ENCODE peak calls at places on chromosomes 5 and 9, in six cellular contexts. T is CD8-positive, alpha-beta T cell; U is hepatocyte; D is A673; C is GM20000; B is tibial nerve. V is an unnamed sample.

GRCh38 chr5:16596541-16596940 is 20.3 kb downstream of the RETREG1 start:
- DNase-seq in U (no peak), T (no peak), C (no peak), D (no peak), B (no peak), V (peak)

GRCh38 chr5:8628521-8628920 is 759.6 kb downstream of the MTRR start:
- DNase-seq in D (no peak), U (no peak), C (no peak), B (no peak), T (no peak), V (no peak)

GRCh38 chr5:157258450-157258849 is 7.5 kb upstream of the CYFIP2 start:
- DNase-seq in B (no peak), T (no peak), C (no peak), U (no peak), D (no peak), V (no peak)

GRCh38 chr9:21015122-21015815 is 16.2 kb downstream of the HACD4 start:
- DNase-seq in C (no peak), B (no peak), T (no peak), D (no peak), U (no peak), V (no peak)

GRCh38 chr5:68932830-68933434 is 160.9 kb upstream of the SLC30A5 start:
- DNase-seq in T (no peak), D (peak), C (no peak), U (no peak), B (no peak), V (no peak)

GRCh38 chr9:37926737-37927590 is 23.0 kb upstream of the SLC25A51 start:
- DNase-seq in U (no peak), D (peak), B (no peak), C (no peak), T (no peak), V (no peak)

GRCh38 chr9:114786251-114786650 is 19.6 kb downstream of the TNFSF15 start:
- DNase-seq in T (no peak), B (no peak), D (no peak), U (peak), C (no peak), V (no peak)

GRCh38 chr5:65742565-65743231 is 20.7 kb downstream of the NLN start:
- DNase-seq in T (no peak), D (peak), C (peak), B (no peak), U (peak), V (peak)

GRCh38 chr9:121596515-121596914 is 54.9 kb upstream of the DAB2IP start:
- DNase-seq in U (no peak), C (no peak), B (no peak), T (no peak), D (no peak), V (peak)

GRCh38 chr5:152688561-152689274 is 283.6 kb upstream of the NMUR2 start:
- DNase-seq in D (peak), C (no peak), U (peak), T (no peak), B (no peak), V (peak)

GRCh38 chr9:133327834-133328484 is 8.0 kb downstream of the SURF6 start:
- DNase-seq in D (no peak), C (no peak), B (no peak), T (no peak), U (no peak), V (no peak)

GRCh38 chr9:18947772-18948391 is 85.1 kb downstream of the SAXO1 start:
- DNase-seq in T (no peak), B (no peak), C (no peak), U (peak), D (no peak), V (no peak)

GRCh38 chr9:73153793-73154227 is 2.1 kb downstream of the ANXA1 start:
- DNase-seq in B (no peak), C (no peak), U (no peak), D (peak), T (no peak), V (peak)

GRCh38 chr5:96236831-96237230 is 196.2 kb downstream of the PCSK1 start:
- DNase-seq in B (no peak), D (no peak), C (no peak), U (no peak), T (no peak), V (no peak)

GRCh38 chr5:74313896-74314295 is 326.6 kb downstream of the ENC1 start:
- DNase-seq in U (no peak), C (no peak), D (no peak), B (no peak), T (no peak), V (no peak)

GRCh38 chr9:137521405-137521985 is 28.7 kb downstream of the PNPLA7 start:
- DNase-seq in U (no peak), C (no peak), T (no peak), D (no peak), B (no peak), V (no peak)

GRCh38 chr9:23088932-23089364 is 642.3 kb downstream of the DMRTA1 start:
- DNase-seq in C (no peak), D (peak), B (no peak), T (no peak), U (peak), V (no peak)

GRCh38 chr5:129358069-129358468 is 102.0 kb upstream of the ADAMTS19 start:
- DNase-seq in T (no peak), C (no peak), U (no peak), B (no peak), D (no peak), V (no peak)

GRCh38 chr9:91736898-91737601 is 213.0 kb downstream of the ROR2 start:
- DNase-seq in D (no peak), B (no peak), C (no peak), U (no peak), T (no peak), V (no peak)

GRCh38 chr9:91741529-91741928 is 208.5 kb downstream of the ROR2 start:
- DNase-seq in D (no peak), B (no peak), C (no peak), T (no peak), U (no peak), V (peak)

GRCh38 chr9:91744114-91744513 is 205.9 kb downstream of the ROR2 start:
- DNase-seq in T (no peak), C (no peak), B (no peak), D (no peak), U (no peak), V (no peak)

GRCh38 chr9:91736311-91736710 is 213.7 kb downstream of the ROR2 start:
- DNase-seq in D (no peak), U (no peak), C (no peak), B (no peak), T (no peak), V (no peak)

GRCh38 chr9:91740713-91741112 is 209.3 kb downstream of the ROR2 start:
- DNase-seq in T (no peak), U (peak), D (peak), C (no peak), B (no peak), V (no peak)
- TF ChIP-seq CTCF in T (no peak), U (peak), D (peak), C (no peak), B (no peak), V (no peak)

DNA sequence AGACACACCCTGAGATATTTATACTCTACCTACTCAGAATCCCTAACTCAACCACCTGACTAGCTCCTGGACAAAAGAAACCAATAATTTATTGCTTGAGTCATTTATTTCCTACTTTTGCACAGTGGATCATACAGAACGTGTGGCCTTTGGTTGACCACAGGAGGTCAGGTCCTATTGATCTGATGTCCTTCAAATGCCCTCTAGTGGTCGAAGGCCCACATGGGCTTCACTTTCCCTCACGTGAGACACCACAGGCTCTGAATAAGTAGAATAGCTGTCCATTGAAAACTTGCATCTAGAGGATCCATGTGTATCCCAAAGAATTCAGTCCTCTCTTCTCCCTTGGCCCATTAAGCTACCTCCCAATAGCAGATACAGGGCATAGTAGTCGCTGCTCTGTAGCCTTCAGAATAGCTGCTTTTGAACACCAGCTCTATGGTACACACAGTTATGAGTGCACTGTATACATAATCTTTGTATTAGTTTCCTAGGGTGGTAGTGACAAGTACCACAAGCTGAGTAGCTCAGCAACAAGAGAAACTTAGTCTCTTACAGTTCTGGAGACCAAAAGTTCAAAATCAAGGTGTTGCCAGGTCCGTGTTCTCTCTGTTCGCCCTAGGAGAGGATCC is 177.6 kb upstream of the SMARCA2 start:
- DNase-seq in U (peak), T (no peak), C (peak), B (peak), D (peak), V (peak)
- TF ChIP-seq CTCF in U (peak), T (no peak), C (peak), B (no peak), D (peak), V (peak)

DNA sequence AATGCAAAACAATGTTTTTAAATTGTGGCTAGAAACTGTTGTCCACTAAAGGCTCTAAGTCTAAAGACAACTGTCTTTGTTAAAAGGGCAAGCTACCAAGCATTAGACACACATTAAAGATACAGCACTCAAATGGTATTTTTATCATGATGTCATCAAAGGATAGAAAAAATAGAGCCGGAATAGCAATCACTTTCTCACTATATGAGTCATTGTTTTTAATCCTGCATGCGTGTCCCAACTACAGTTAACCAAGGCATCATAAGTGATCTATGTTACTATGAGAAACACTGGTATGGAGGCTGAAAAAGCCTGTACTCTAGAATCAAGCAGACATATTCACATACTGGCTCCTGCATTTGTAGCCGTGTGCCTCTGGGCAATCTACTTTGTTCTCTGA is 1.9 kb upstream of the PJA2 start:
- DNase-seq in T (no peak), B (no peak), C (no peak), D (peak), U (peak), V (peak)
- TF ChIP-seq CTCF in T (no peak), B (no peak), C (no peak), D (no peak), U (no peak), V (no peak)

DNA sequence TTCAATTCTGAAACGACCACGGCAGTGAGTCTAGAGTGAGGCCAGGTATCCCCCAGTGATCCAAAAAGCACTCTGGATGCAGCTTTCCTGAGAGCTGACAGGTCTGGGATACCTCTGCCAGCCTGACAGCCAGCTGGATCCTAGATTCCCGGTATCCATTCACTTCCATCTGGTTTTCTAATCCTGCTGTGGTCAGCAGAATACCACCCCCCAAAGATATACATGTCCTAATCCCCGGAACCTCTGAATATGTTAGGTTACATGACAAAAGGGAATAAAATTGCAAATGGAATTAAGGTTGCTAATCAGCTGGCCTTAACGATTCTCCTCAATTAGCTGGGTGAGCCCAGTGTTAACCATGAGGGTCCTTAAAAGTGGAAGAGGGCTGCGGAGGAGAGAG is 1.4 kb upstream of the ZNF79 start:
- DNase-seq in D (no peak), T (no peak), B (no peak), C (no peak), U (no peak), V (no peak)
- TF ChIP-seq CTCF in D (no peak), T (no peak), B (no peak), C (no peak), U (no peak), V (no peak)

DNA sequence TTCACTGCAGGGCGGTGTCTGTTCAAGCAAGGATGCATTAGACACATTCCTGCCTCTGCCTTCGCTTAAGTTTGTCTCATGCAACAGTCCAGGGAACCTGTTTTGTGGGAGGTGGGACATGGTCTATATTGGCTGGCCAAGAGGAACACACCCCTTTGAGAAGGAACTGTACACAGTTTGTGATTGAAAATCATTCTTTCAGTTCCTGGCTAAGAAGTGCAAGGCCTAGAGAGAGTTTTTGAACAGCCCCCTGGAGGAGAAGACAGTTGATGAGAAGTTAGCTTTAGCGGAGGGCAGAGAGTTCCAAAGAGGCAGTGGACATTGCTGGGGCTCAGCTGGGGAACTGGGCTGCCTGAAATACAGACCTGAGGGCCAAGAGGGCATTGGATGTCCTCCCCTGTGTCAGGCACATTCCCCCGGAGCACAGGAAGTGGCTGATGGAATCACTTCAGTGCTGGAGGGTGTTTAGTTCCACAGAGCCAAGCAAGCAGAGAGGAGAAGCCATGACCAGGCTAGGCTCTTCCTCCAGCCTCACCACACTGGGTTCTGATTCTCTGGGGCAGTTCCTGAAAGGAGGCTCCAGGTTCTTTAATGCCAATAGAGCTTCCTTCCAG is 66.6 kb downstream of the RGS3 start:
- DNase-seq in D (no peak), T (no peak), B (no peak), U (no peak), C (no peak), V (no peak)
- TF ChIP-seq CTCF in D (no peak), T (no peak), B (no peak), U (no peak), C (no peak), V (no peak)

GRCh38 chr9:98797491-98797890 is 1.1 kb upstream of the ANKS6 start:
- DNase-seq in U (no peak), D (no peak), T (no peak), B (no peak), C (no peak), V (no peak)

GRCh38 chr9:98798254-98798653 is 1.9 kb upstream of the ANKS6 start:
- DNase-seq in B (no peak), D (no peak), T (no peak), U (no peak), C (no peak), V (no peak)

GRCh38 chr9:98795970-98796363 is 388 bp downstream of the ANKS6 start:
- DNase-seq in T (no peak), D (no peak), B (no peak), U (peak), C (no peak), V (no peak)

GRCh38 chr9:98795295-98795955 is 930 bp downstream of the ANKS6 start:
- DNase-seq in D (no peak), B (no peak), C (no peak), T (no peak), U (peak), V (no peak)

DNA sequence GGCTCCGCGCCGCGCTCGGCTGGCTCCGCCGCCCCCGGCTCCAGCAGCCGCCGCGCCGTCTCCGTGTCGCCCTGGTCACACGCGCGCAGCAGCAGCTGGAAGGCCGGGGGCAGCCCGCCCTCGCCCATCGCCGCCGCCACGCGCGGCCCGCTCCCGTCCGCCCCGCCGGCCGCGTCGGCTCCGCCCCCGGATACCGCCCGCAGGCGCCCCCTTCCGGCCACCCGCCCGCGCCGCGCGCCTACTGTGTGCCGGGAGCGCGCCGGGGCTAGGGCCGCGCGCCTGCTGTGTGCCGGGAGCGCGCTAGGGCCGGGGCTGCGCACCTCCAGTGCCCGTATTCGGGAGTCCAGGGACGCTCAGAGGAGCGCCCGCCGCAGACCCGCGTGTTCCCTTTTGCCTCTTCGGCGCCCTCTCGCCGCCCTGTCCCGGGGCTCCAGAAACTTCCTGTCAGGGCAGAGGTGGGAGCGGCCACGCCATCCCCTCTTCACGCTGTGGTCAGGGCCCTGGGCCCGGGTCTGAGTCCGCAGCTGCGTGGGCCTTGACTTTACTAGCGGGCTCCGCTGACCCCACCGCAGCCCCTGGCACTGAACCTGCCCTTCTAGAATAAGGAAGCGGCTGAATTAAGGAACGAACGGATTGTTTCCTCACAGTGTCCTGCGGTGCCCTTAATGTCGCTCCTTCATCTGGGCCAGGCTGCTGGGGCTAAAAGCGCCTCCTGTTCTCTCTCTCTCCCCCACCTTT is at the start of gene ANKS6:
- DNase-seq in U (peak), B (peak), D (peak), T (peak), C (peak), V (peak)
- TF ChIP-seq CTCF in U (peak), B (peak), D (no peak), T (peak), C (peak), V (peak)

DNA sequence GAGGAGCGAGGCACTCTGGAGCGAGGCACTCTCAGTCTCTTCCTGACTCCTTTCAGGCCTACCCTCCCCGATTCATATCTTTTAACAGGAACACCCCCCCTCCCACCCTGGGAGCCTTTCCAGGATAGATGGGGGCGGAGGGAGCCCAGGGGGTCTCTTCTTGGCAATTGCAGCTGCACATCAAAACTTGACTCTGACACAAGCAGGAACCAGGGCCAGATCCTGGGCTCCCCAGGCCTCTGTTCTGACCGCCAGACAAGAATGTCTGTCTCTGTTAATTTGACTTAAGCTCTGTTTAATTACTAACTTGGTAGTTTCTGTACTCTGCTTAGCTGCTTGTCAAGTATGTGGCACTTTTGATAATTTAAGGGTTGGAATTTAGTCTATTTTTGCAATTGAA is 43.4 kb downstream of the ACTL7B start:
- DNase-seq in D (peak), T (no peak), U (no peak), B (no peak), C (no peak), V (no peak)
- TF ChIP-seq CTCF in D (no peak), T (no peak), U (no peak), B (no peak), C (no peak), V (no peak)

GRCh38 chr5:138610468-138611294 is 35.5 kb upstream of the HSPA9 start:
- DNase-seq in D (no peak), C (no peak), U (peak), T (no peak), B (no peak), V (no peak)
- TF ChIP-seq CTCF in D (peak), C (no peak), U (peak), T (no peak), B (peak), V (no peak)

GRCh38 chr5:135568923-135569360 is 9.8 kb downstream of the CXCL14 start:
- DNase-seq in B (no peak), U (no peak), T (no peak), C (no peak), D (no peak), V (no peak)
- TF ChIP-seq CTCF in B (no peak), U (no peak), T (no peak), C (no peak), D (no peak), V (no peak)